ENCODE peak calls at places on chromosomes 7 and 10, in six cellular contexts. One of them, this sample, is unnamed.

GRCh38 chr7:35593896-35594295 is 101.0 kb downstream of the HERPUD2 start:
- DNase-seq in GM13977: no peak
- DNase-seq in activated T-cell treated with anti-CD3 and anti-CD28 coated beads for 1 hour: no peak
- DNase-seq in activated CD4-positive, CD25-positive, alpha-beta regulatory T cell: no peak
- DNase-seq in T follicular helper cell: no peak
- DNase-seq in posterior cingulate gyrus: no peak
- DNase-seq in this sample: no peak

GRCh38 chr10:26540601-26541000 is 102.5 kb downstream of the APBB1IP start:
- DNase-seq in GM13977: peak
- DNase-seq in posterior cingulate gyrus: no peak
- DNase-seq in activated CD4-positive, CD25-positive, alpha-beta regulatory T cell: no peak
- DNase-seq in activated T-cell treated with anti-CD3 and anti-CD28 coated beads for 1 hour: no peak
- DNase-seq in T follicular helper cell: no peak
- DNase-seq in this sample: no peak

GRCh38 chr10:47253651-47254375 is 46.2 kb upstream of the GDF10 start:
- DNase-seq in T follicular helper cell: no peak
- DNase-seq in activated CD4-positive, CD25-positive, alpha-beta regulatory T cell: no peak
- DNase-seq in activated T-cell treated with anti-CD3 and anti-CD28 coated beads for 1 hour: no peak
- DNase-seq in posterior cingulate gyrus: peak
- DNase-seq in GM13977: no peak
- DNase-seq in this sample: no peak

GRCh38 chr7:15130666-15131541 is 228.4 kb upstream of the DGKB start:
- DNase-seq in T follicular helper cell: no peak
- DNase-seq in GM13977: no peak
- DNase-seq in posterior cingulate gyrus: no peak
- DNase-seq in activated CD4-positive, CD25-positive, alpha-beta regulatory T cell: no peak
- DNase-seq in activated T-cell treated with anti-CD3 and anti-CD28 coated beads for 1 hour: no peak
- DNase-seq in this sample: no peak

GRCh38 chr7:44151679-44152355 is 10.7 kb upstream of the MYL7 start:
- DNase-seq in posterior cingulate gyrus: no peak
- DNase-seq in T follicular helper cell: no peak
- DNase-seq in activated CD4-positive, CD25-positive, alpha-beta regulatory T cell: no peak
- DNase-seq in activated T-cell treated with anti-CD3 and anti-CD28 coated beads for 1 hour: no peak
- DNase-seq in GM13977: no peak
- DNase-seq in this sample: no peak

GRCh38 chr7:30353532-30353931 is 69.1 kb downstream of the ZNRF2 start:
- DNase-seq in GM13977: no peak
- DNase-seq in T follicular helper cell: no peak
- DNase-seq in activated T-cell treated with anti-CD3 and anti-CD28 coated beads for 1 hour: no peak
- DNase-seq in activated CD4-positive, CD25-positive, alpha-beta regulatory T cell: no peak
- DNase-seq in posterior cingulate gyrus: no peak
- DNase-seq in this sample: no peak

GRCh38 chr7:101696-102376 is 90.5 kb upstream of the FAM20C start:
- DNase-seq in posterior cingulate gyrus: no peak
- DNase-seq in GM13977: no peak
- DNase-seq in activated CD4-positive, CD25-positive, alpha-beta regulatory T cell: no peak
- DNase-seq in T follicular helper cell: no peak
- DNase-seq in activated T-cell treated with anti-CD3 and anti-CD28 coated beads for 1 hour: no peak
- DNase-seq in this sample: no peak

GRCh38 chr10:17730667-17731066 is 21.3 kb upstream of the TMEM236 start:
- DNase-seq in T follicular helper cell: no peak
- DNase-seq in activated CD4-positive, CD25-positive, alpha-beta regulatory T cell: no peak
- DNase-seq in activated T-cell treated with anti-CD3 and anti-CD28 coated beads for 1 hour: no peak
- DNase-seq in GM13977: no peak
- DNase-seq in posterior cingulate gyrus: no peak
- DNase-seq in this sample: no peak

GRCh38 chr10:17181751-17182150 is 19.7 kb downstream of the TRDMT1 start:
- DNase-seq in GM13977: no peak
- DNase-seq in activated CD4-positive, CD25-positive, alpha-beta regulatory T cell: no peak
- DNase-seq in posterior cingulate gyrus: no peak
- DNase-seq in T follicular helper cell: no peak
- DNase-seq in activated T-cell treated with anti-CD3 and anti-CD28 coated beads for 1 hour: no peak
- DNase-seq in this sample: no peak

GRCh38 chr7:35753761-35754603 is 46.9 kb upstream of the SEPTIN7 start:
- DNase-seq in T follicular helper cell: no peak
- DNase-seq in activated T-cell treated with anti-CD3 and anti-CD28 coated beads for 1 hour: no peak
- DNase-seq in posterior cingulate gyrus: peak
- DNase-seq in GM13977: no peak
- DNase-seq in activated CD4-positive, CD25-positive, alpha-beta regulatory T cell: no peak
- DNase-seq in this sample: no peak

GRCh38 chr7:119630570-119630969 is 642.4 kb upstream of the KCND2 start:
- DNase-seq in activated T-cell treated with anti-CD3 and anti-CD28 coated beads for 1 hour: no peak
- DNase-seq in activated CD4-positive, CD25-positive, alpha-beta regulatory T cell: no peak
- DNase-seq in GM13977: no peak
- DNase-seq in T follicular helper cell: no peak
- DNase-seq in posterior cingulate gyrus: no peak
- DNase-seq in this sample: no peak

GRCh38 chr7:47669178-47669878 is 87.4 kb upstream of the TNS3 start:
- DNase-seq in GM13977: peak
- DNase-seq in posterior cingulate gyrus: peak
- DNase-seq in activated T-cell treated with anti-CD3 and anti-CD28 coated beads for 1 hour: no peak
- DNase-seq in T follicular helper cell: no peak
- DNase-seq in activated CD4-positive, CD25-positive, alpha-beta regulatory T cell: peak
- DNase-seq in this sample: no peak

GRCh38 chr7:93117852-93118530 is at the start of gene SAMD9:
- DNase-seq in GM13977: peak
- DNase-seq in activated CD4-positive, CD25-positive, alpha-beta regulatory T cell: peak
- DNase-seq in posterior cingulate gyrus: no peak
- DNase-seq in T follicular helper cell: peak
- DNase-seq in activated T-cell treated with anti-CD3 and anti-CD28 coated beads for 1 hour: peak
- DNase-seq in this sample: peak

GRCh38 chr10:99843310-99843709 is 60.9 kb downstream of the ABCC2 start:
- DNase-seq in GM13977: no peak
- DNase-seq in activated T-cell treated with anti-CD3 and anti-CD28 coated beads for 1 hour: no peak
- DNase-seq in T follicular helper cell: no peak
- DNase-seq in activated CD4-positive, CD25-positive, alpha-beta regulatory T cell: no peak
- DNase-seq in posterior cingulate gyrus: no peak
- DNase-seq in this sample: no peak

GRCh38 chr7:159105845-159106614 is 38.6 kb downstream of the VIPR2 start:
- DNase-seq in GM13977: no peak
- DNase-seq in activated T-cell treated with anti-CD3 and anti-CD28 coated beads for 1 hour: no peak
- DNase-seq in T follicular helper cell: no peak
- DNase-seq in activated CD4-positive, CD25-positive, alpha-beta regulatory T cell: no peak
- DNase-seq in posterior cingulate gyrus: no peak
- DNase-seq in this sample: no peak

GRCh38 chr10:24706479-24707118 is 17.1 kb downstream of the ARHGAP21 start:
- DNase-seq in activated T-cell treated with anti-CD3 and anti-CD28 coated beads for 1 hour: peak
- DNase-seq in activated CD4-positive, CD25-positive, alpha-beta regulatory T cell: no peak
- DNase-seq in GM13977: peak
- DNase-seq in posterior cingulate gyrus: peak
- DNase-seq in T follicular helper cell: no peak
- DNase-seq in this sample: no peak

GRCh38 chr10:61758440-61758839 is 95.7 kb downstream of the CABCOCO1 start:
- DNase-seq in activated T-cell treated with anti-CD3 and anti-CD28 coated beads for 1 hour: no peak
- DNase-seq in T follicular helper cell: no peak
- DNase-seq in GM13977: no peak
- DNase-seq in posterior cingulate gyrus: no peak
- DNase-seq in activated CD4-positive, CD25-positive, alpha-beta regulatory T cell: no peak
- DNase-seq in this sample: no peak

GRCh38 chr7:124310934-124311390 is 278.1 kb upstream of the TMEM229A start:
- DNase-seq in T follicular helper cell: no peak
- DNase-seq in GM13977: no peak
- DNase-seq in activated CD4-positive, CD25-positive, alpha-beta regulatory T cell: no peak
- DNase-seq in posterior cingulate gyrus: no peak
- DNase-seq in activated T-cell treated with anti-CD3 and anti-CD28 coated beads for 1 hour: no peak
- DNase-seq in this sample: no peak

GRCh38 chr7:116495737-116496136 is 3.8 kb upstream of the CAV2 start:
- DNase-seq in T follicular helper cell: no peak
- DNase-seq in activated CD4-positive, CD25-positive, alpha-beta regulatory T cell: no peak
- DNase-seq in posterior cingulate gyrus: no peak
- DNase-seq in activated T-cell treated with anti-CD3 and anti-CD28 coated beads for 1 hour: no peak
- DNase-seq in GM13977: no peak
- DNase-seq in this sample: no peak

GRCh38 chr7:101880536-101881443 is 63.4 kb downstream of the CUX1 start:
- DNase-seq in activated T-cell treated with anti-CD3 and anti-CD28 coated beads for 1 hour: no peak
- DNase-seq in T follicular helper cell: no peak
- DNase-seq in posterior cingulate gyrus: no peak
- DNase-seq in GM13977: no peak
- DNase-seq in activated CD4-positive, CD25-positive, alpha-beta regulatory T cell: no peak
- DNase-seq in this sample: no peak

GRCh38 chr7:158976849-158977593 is 120.7 kb downstream of the DYNC2I1 start:
- DNase-seq in posterior cingulate gyrus: peak
- DNase-seq in activated CD4-positive, CD25-positive, alpha-beta regulatory T cell: peak
- DNase-seq in T follicular helper cell: peak
- DNase-seq in activated T-cell treated with anti-CD3 and anti-CD28 coated beads for 1 hour: peak
- DNase-seq in GM13977: peak
- DNase-seq in this sample: peak

GRCh38 chr10:3978174-3978573 is 193.2 kb upstream of the KLF6 start:
- DNase-seq in GM13977: no peak
- DNase-seq in activated CD4-positive, CD25-positive, alpha-beta regulatory T cell: no peak
- DNase-seq in T follicular helper cell: no peak
- DNase-seq in posterior cingulate gyrus: no peak
- DNase-seq in activated T-cell treated with anti-CD3 and anti-CD28 coated beads for 1 hour: no peak
- DNase-seq in this sample: no peak

GRCh38 chr10:77661674-77662073 is 24.1 kb upstream of the KCNMA1 start:
- DNase-seq in T follicular helper cell: no peak
- DNase-seq in posterior cingulate gyrus: no peak
- DNase-seq in activated T-cell treated with anti-CD3 and anti-CD28 coated beads for 1 hour: no peak
- DNase-seq in activated CD4-positive, CD25-positive, alpha-beta regulatory T cell: no peak
- DNase-seq in GM13977: no peak
- DNase-seq in this sample: no peak

GRCh38 chr10:13536674-13537366 is 8.0 kb upstream of the BEND7 start:
- DNase-seq in posterior cingulate gyrus: peak
- DNase-seq in activated T-cell treated with anti-CD3 and anti-CD28 coated beads for 1 hour: no peak
- DNase-seq in GM13977: peak
- DNase-seq in T follicular helper cell: no peak
- DNase-seq in activated CD4-positive, CD25-positive, alpha-beta regulatory T cell: no peak
- DNase-seq in this sample: no peak

GRCh38 chr10:26854524-26854923 is 6.2 kb downstream of the ABI1 start:
- DNase-seq in activated CD4-positive, CD25-positive, alpha-beta regulatory T cell: no peak
- DNase-seq in posterior cingulate gyrus: no peak
- DNase-seq in GM13977: no peak
- DNase-seq in T follicular helper cell: no peak
- DNase-seq in activated T-cell treated with anti-CD3 and anti-CD28 coated beads for 1 hour: no peak
- DNase-seq in this sample: no peak

GRCh38 chr10:101686133-101686925 is 8.6 kb downstream of the FBXW4 start:
- DNase-seq in GM13977: no peak
- DNase-seq in activated T-cell treated with anti-CD3 and anti-CD28 coated beads for 1 hour: no peak
- DNase-seq in posterior cingulate gyrus: no peak
- DNase-seq in activated CD4-positive, CD25-positive, alpha-beta regulatory T cell: no peak
- DNase-seq in T follicular helper cell: no peak
- DNase-seq in this sample: no peak

GRCh38 chr7:78099715-78100477 is 301.3 kb downstream of the PHTF2 start:
- DNase-seq in GM13977: no peak
- DNase-seq in T follicular helper cell: no peak
- DNase-seq in posterior cingulate gyrus: no peak
- DNase-seq in activated T-cell treated with anti-CD3 and anti-CD28 coated beads for 1 hour: no peak
- DNase-seq in activated CD4-positive, CD25-positive, alpha-beta regulatory T cell: no peak
- DNase-seq in this sample: no peak